ENCODE peak calls at places on chromosomes 2 and 18, in five cellular contexts. I is HepG2, W is SK-N-SH, M is GM12878, U is K562. K is an unnamed sample.

GRCh38 chr2:28613616-28614501 is 118.0 kb downstream of the PLB1 start:
- DNase-seq in I (peak; percentile 42), W (no peak), M (no peak), U (no peak), K (peak; percentile 92)

GRCh38 chr2:12486205-12487118 is 230.3 kb upstream of the TRIB2 start:
- DNase-seq in U (no peak), M (no peak), I (peak; percentile 29), W (no peak), K (peak; percentile 69)

GRCh38 chr2:178512491-178512890 is 32.2 kb downstream of the PLEKHA3 start:
- DNase-seq in U (no peak), M (no peak), W (no peak), I (no peak), K (peak; percentile 29)

GRCh38 chr18:79853303-79853992 is 55.7 kb downstream of the KCNG2 start:
- DNase-seq in M (no peak), I (no peak), W (no peak), U (no peak), K (no peak)

GRCh38 chr2:7748717-7749415 is 831.7 kb downstream of the RNF144A start:
- DNase-seq in M (no peak), W (no peak), I (no peak), U (no peak), K (peak; percentile 3)

GRCh38 chr2:44268259-44268649 is 7.0 kb upstream of the SLC3A1 start:
- DNase-seq in U (no peak), W (no peak), I (no peak), M (no peak), K (peak; percentile 41)

GRCh38 chr18:80253871-80254492 is 6.7 kb upstream of the PARD6G start:
- DNase-seq in I (no peak), M (no peak), W (peak; percentile 54), U (peak; percentile 40), K (no peak)

GRCh38 chr2:200319587-200320337 is 13.3 kb downstream of the SPATS2L start:
- DNase-seq in W (no peak), U (no peak), I (peak; percentile 92), M (no peak), K (peak; percentile 83)

GRCh38 chr2:143558665-143559064 is 429.4 kb downstream of the ARHGAP15 start:
- DNase-seq in U (no peak), W (no peak), M (no peak), I (no peak), K (peak; percentile 81)

GRCh38 chr18:79692056-79692455 is 12.5 kb downstream of the CTDP1 start:
- DNase-seq in U (no peak), M (no peak), W (no peak), I (no peak), K (no peak)

GRCh38 chr2:110655701-110656100 is 22.2 kb downstream of the BUB1 start:
- DNase-seq in I (no peak), M (no peak), W (no peak), U (no peak), K (peak; percentile 60)

GRCh38 chr2:2862386-2862785 is 515.2 kb downstream of the EIPR1 start:
- DNase-seq in W (no peak), U (no peak), I (no peak), M (no peak), K (no peak)

GRCh38 chr2:173983414-173983871 is 18.3 kb upstream of the SP3 start:
- DNase-seq in I (peak; percentile 58), U (no peak), M (no peak), W (no peak), K (peak; percentile 42)

GRCh38 chr2:85704800-85705679 is 10.9 kb downstream of the GNLY start:
- DNase-seq in I (no peak), U (no peak), M (peak; percentile 63), W (no peak), K (no peak)

GRCh38 chr18:79479761-79480161 is 84.0 kb downstream of the NFATC1 start:
- DNase-seq in W (no peak), U (no peak), I (no peak), M (no peak), K (no peak)

GRCh38 chr2:9613291-9613690 is 17.5 kb downstream of the YWHAQ start:
- DNase-seq in I (no peak), U (no peak), M (no peak), W (no peak), K (peak; percentile 91)

GRCh38 chr2:216632952-216633615 is at the start of gene IGFBP2:
- DNase-seq in M (no peak), U (no peak), I (no peak), W (peak; percentile 96), K (peak; percentile 40)

GRCh38 chr18:23982154-23983071 is 32.1 kb upstream of the TTC39C start:
- DNase-seq in U (no peak), W (peak; percentile 48), I (no peak), M (no peak), K (peak; percentile 75)

GRCh38 chr2:235006461-235006860 is 54.6 kb downstream of the SH3BP4 start:
- DNase-seq in W (no peak), M (no peak), U (no peak), I (no peak), K (no peak)

GRCh38 chr2:74584088-74584645 is 29.6 kb downstream of the DOK1 start:
- DNase-seq in M (peak; percentile 53), I (no peak), W (no peak), U (no peak), K (peak; percentile 61)

GRCh38 chr2:10252651-10253050 is 50.1 kb upstream of the HPCAL1 start:
- DNase-seq in W (no peak), M (no peak), I (no peak), U (no peak), K (no peak)

GRCh38 chr2:133421516-133422324 is 146.5 kb downstream of the NCKAP5 start:
- DNase-seq in U (no peak), I (peak; percentile 35), W (peak; percentile 8), M (peak; percentile 61), K (peak; percentile 66)

GRCh38 chr2:120013569-120014223 is 819 bp downstream of the EPB41L5 start:
- DNase-seq in U (no peak), I (no peak), W (no peak), M (no peak), K (no peak)

GRCh38 chr2:216029416-216030129 is 16.2 kb upstream of the MREG start:
- DNase-seq in M (no peak), W (no peak), U (no peak), I (no peak), K (peak; percentile 79)

DNA sequence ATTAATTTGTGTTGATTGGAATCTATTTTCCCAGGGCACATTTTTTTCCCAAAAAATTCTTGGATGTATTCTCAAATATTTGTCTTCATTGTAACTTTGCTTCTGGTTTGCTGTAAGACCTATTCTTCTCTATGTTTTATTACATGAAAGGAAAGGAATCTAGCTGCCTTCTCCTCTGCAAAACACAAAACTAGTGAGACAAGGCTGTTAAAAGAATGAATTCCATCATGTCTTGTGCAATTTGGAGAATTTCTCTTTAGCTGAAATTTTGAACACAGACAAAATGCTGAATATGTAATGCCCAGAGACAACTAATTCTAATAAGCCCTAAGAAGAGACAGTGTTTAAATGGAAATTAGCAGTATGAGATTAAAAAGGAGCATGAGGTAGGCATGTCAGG is 275.9 kb downstream of the CDH20 start:
- DNase-seq in M (no peak), U (no peak), I (no peak), W (no peak), K (peak; percentile 29)
- TF ChIP-seq MXI1 in M (no peak), U (no peak), I (no peak), W (no peak), K (no peak)

GRCh38 chr2:287471-287885 is 413 bp downstream of the ALKAL2 start:
- DNase-seq in U (no peak), I (no peak), W (peak; percentile 87), M (no peak), K (peak; percentile 29)

GRCh38 chr2:288002-288742 is at the start of gene ALKAL2:
- DNase-seq in U (no peak), I (no peak), M (no peak), W (peak; percentile 71), K (no peak)

GRCh38 chr2:288743-289361 is 961 bp upstream of the ALKAL2 start:
- DNase-seq in I (no peak), U (no peak), W (peak; percentile 61), M (no peak), K (no peak)

GRCh38 chr2:290090-290722 is 2.3 kb upstream of the ALKAL2 start:
- DNase-seq in W (peak; percentile 83), M (no peak), U (peak; percentile 68), I (peak; percentile 76), K (peak; percentile 78)

GRCh38 chr2:289362-290089 is 1.6 kb upstream of the ALKAL2 start:
- DNase-seq in I (no peak), W (peak; percentile 64), M (no peak), U (peak; percentile 36), K (peak; percentile 11)
- TF ChIP-seq MXI1 in I (no peak), W (no peak), M (no peak), U (no peak), K (no peak)

DNA sequence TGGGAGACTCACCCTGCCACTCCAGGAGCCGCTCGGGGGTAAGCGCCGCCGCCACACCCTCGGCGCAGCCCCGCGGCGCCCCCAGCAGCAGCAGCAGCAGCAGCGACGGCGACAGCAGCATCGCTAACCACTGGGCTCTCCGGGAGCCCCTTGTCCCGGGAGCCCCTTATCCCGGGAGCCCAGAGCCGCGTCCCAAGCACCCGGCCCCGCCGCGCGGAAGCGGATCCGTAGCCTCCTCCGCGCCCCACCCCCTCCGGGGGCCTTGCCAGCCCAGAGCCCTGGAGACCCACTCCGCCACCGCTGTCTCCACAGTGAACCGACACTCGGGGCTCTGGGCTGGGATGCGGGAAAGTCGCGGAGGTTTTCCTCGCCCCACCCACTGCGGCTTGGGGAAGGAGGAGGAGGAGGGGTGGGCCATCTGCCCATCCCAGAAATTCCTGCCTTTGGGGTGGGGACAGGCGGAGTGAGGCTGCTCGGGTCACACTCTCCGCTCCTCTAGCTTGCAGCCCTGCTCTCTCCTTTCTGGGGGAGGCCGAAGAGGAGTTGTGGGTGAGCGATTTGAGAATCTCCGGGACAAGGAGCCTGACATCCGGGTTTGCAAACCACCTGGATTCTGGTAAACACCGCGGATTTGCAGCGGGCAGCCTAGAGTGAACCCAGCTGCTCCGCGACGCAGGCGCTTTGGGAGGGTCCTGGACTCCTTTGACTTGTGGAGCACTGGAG is at the start of gene PLA2R1:
- DNase-seq in M (no peak), I (no peak), U (no peak), W (no peak), K (peak; percentile 12)
- TF ChIP-seq MXI1 in M (no peak), I (no peak), U (no peak), W (no peak), K (no peak)

GRCh38 chr2:73246850-73247249 is 12.7 kb downstream of the CCT7 start:
- DNase-seq in W (no peak), U (no peak), M (no peak), I (no peak), K (no peak)

GRCh38 chr2:73244580-73244979 is 10.5 kb downstream of the CCT7 start:
- DNase-seq in I (no peak), U (no peak), M (no peak), W (no peak), K (no peak)

GRCh38 chr2:73239776-73240175 is 5.7 kb downstream of the CCT7 start:
- DNase-seq in U (no peak), M (no peak), W (no peak), I (no peak), K (peak; percentile 73)

GRCh38 chr2:73238976-73239375 is 4.9 kb downstream of the CCT7 start:
- DNase-seq in I (no peak), U (no peak), W (no peak), M (no peak), K (no peak)

GRCh38 chr2:73243884-73244570 is 9.9 kb downstream of the CCT7 start:
- DNase-seq in I (no peak), M (no peak), U (no peak), W (peak; percentile 74), K (peak; percentile 63)
- TF ChIP-seq MXI1 in I (no peak), M (no peak), U (no peak), W (peak; percentile 81), K (no peak)